ENCODE peak calls at places on chromosomes 1 and 21, in ten cellular contexts. S is activated CD4-positive, CD25-positive, alpha-beta regulatory T cell; E is H4; P is HCT116; Z is GM23338; J is skeletal muscle cell; A is ACHN; C is SK-MEL-5; T is DMS153; D is GM13977. R is an unnamed sample.

GRCh38 chr1:54310439-54311328 is 95.5 kb downstream of the SSBP3 start:
- DNase-seq in S (no peak), E (peak), P (peak), Z (peak), J (no peak), A (peak), C (peak), T (no peak), D (peak), R (no peak)

GRCh38 chr1:207925210-207925609 is 14.3 kb upstream of the CD34 start:
- DNase-seq in S (no peak), E (peak), P (no peak), Z (peak), J (no peak), A (no peak), C (peak), T (peak), D (no peak), R (no peak)

GRCh38 chr1:232682248-232682647 is 52.3 kb upstream of the SIPA1L2 start:
- DNase-seq in S (no peak), E (no peak), P (no peak), Z (no peak), J (no peak), A (no peak), C (no peak), T (no peak), D (no peak), R (no peak)

GRCh38 chr21:38136201-38136600 is 120.6 kb upstream of the KCNJ15 start:
- DNase-seq in S (no peak), E (no peak), P (no peak), Z (no peak), J (peak), A (no peak), C (no peak), T (no peak), D (no peak), R (no peak)

GRCh38 chr1:1432951-1433803 is 2.3 kb upstream of the VWA1 start:
- DNase-seq in S (no peak), E (no peak), P (no peak), Z (peak), J (no peak), A (no peak), C (peak), T (peak), D (peak), R (no peak)

GRCh38 chr1:45079533-45079932 is 67.5 kb downstream of the UROD start:
- DNase-seq in S (no peak), E (no peak), P (no peak), Z (no peak), J (no peak), A (no peak), C (no peak), T (no peak), D (no peak), R (no peak)

GRCh38 chr1:167819849-167820683 is 93.9 kb downstream of the ADCY10 start:
- DNase-seq in S (no peak), E (peak), P (peak), Z (peak), J (peak), A (peak), C (peak), T (peak), D (peak), R (no peak)

GRCh38 chr1:143652744-143653143 is 319.0 kb downstream of the FAM72C start:
- DNase-seq in S (no peak), E (no peak), P (no peak), Z (no peak), J (no peak), A (no peak), C (no peak), T (no peak), D (no peak), R (no peak)

GRCh38 chr21:46097826-46098286 is at the start of gene COL6A2:
- DNase-seq in S (peak), E (no peak), P (no peak), Z (peak), J (no peak), A (peak), C (peak), T (no peak), D (peak), R (peak)

GRCh38 chr1:81558291-81559076 is 242.2 kb upstream of the ADGRL2 start:
- DNase-seq in S (no peak), E (no peak), P (no peak), Z (no peak), J (no peak), A (no peak), C (no peak), T (no peak), D (no peak), R (no peak)

GRCh38 chr1:179448429-179449149 is 82.8 kb downstream of the AXDND1 start:
- DNase-seq in S (no peak), E (no peak), P (no peak), Z (peak), J (no peak), A (no peak), C (no peak), T (no peak), D (no peak), R (no peak)

GRCh38 chr1:230867903-230868735 is at the start of gene C1orf198:
- DNase-seq in S (peak), E (no peak), P (no peak), Z (peak), J (no peak), A (peak), C (peak), T (peak), D (peak), R (peak)

GRCh38 chr1:160853014-160853413 is 9.7 kb downstream of the CD244 start:
- DNase-seq in S (no peak), E (no peak), P (no peak), Z (no peak), J (no peak), A (no peak), C (no peak), T (no peak), D (no peak), R (no peak)

GRCh38 chr1:174221681-174222080 is 62.4 kb downstream of the RABGAP1L start:
- DNase-seq in S (no peak), E (no peak), P (no peak), Z (no peak), J (no peak), A (no peak), C (no peak), T (no peak), D (no peak), R (no peak)

GRCh38 chr1:225711236-225711937 is 58.5 kb upstream of the ENAH start:
- DNase-seq in S (no peak), E (no peak), P (no peak), Z (no peak), J (no peak), A (no peak), C (no peak), T (no peak), D (no peak), R (no peak)

GRCh38 chr1:60984066-60984799 is 98.1 kb upstream of the NFIA start:
- DNase-seq in S (no peak), E (no peak), P (no peak), Z (no peak), J (peak), A (no peak), C (no peak), T (no peak), D (no peak), R (no peak)

GRCh38 chr1:30372792-30373433 is 350.5 kb downstream of the MATN1 start:
- DNase-seq in S (no peak), E (no peak), P (no peak), Z (no peak), J (no peak), A (no peak), C (no peak), T (no peak), D (no peak), R (no peak)

GRCh38 chr1:214101828-214102227 is 114.1 kb downstream of the PROX1 start:
- DNase-seq in S (no peak), E (no peak), P (no peak), Z (no peak), J (no peak), A (no peak), C (no peak), T (no peak), D (no peak), R (no peak)

GRCh38 chr21:38434913-38435533 is 63.3 kb downstream of the ERG start:
- DNase-seq in S (no peak), E (peak), P (no peak), Z (no peak), J (no peak), A (no peak), C (peak), T (no peak), D (no peak), R (no peak)

GRCh38 chr21:31983120-31983519 is 110.3 kb downstream of the HUNK start:
- DNase-seq in S (no peak), E (no peak), P (no peak), Z (peak), J (no peak), A (peak), C (no peak), T (no peak), D (no peak), R (no peak)

GRCh38 chr21:41965045-41965444 is 11.2 kb upstream of the C2CD2 start:
- DNase-seq in S (no peak), E (no peak), P (no peak), Z (no peak), J (no peak), A (no peak), C (no peak), T (no peak), D (no peak), R (no peak)

GRCh38 chr1:58013237-58013636 is 533.3 kb downstream of the OMA1 start:
- DNase-seq in S (no peak), E (no peak), P (no peak), Z (peak), J (no peak), A (no peak), C (peak), T (no peak), D (no peak), R (no peak)

GRCh38 chr1:3529099-3529729 is 74.7 kb downstream of the ARHGEF16 start:
- DNase-seq in S (no peak), E (no peak), P (no peak), Z (no peak), J (no peak), A (no peak), C (no peak), T (no peak), D (no peak), R (no peak)